ENCODE peak calls at places on chromosomes 11 and 22, in eight cellular contexts. U is neural crest cell, K is endothelial cell of umbilical vein, O is transverse colon, F is cardiac muscle cell, L is psoas muscle, R is endothelial cell, S is cardiac fibroblast. E is an unnamed sample.

GRCh38 chr22:49924113-49924833 is 5.8 kb downstream of the CRELD2 start:
- DNase-seq in U (no peak), K (no peak), O (no peak), F (no peak), L (no peak), R (no peak), S (no peak), E (no peak)

GRCh38 chr22:44391026-44391425 is 78.3 kb upstream of the SHISAL1 start:
- DNase-seq in U (no peak), K (no peak), O (no peak), F (no peak), L (peak), R (no peak), S (no peak), E (no peak)

GRCh38 chr11:122733301-122733686 is 77.8 kb downstream of the UBASH3B start:
- DNase-seq in U (no peak), K (peak), O (no peak), F (no peak), L (no peak), R (no peak), S (peak), E (no peak)

GRCh38 chr11:107076832-107077231 is 58.6 kb upstream of the GUCY1A2 start:
- DNase-seq in U (no peak), K (no peak), O (no peak), F (no peak), L (no peak), R (no peak), S (no peak), E (no peak)

GRCh38 chr11:91158297-91158696 is 935.4 kb upstream of the CHORDC1 start:
- DNase-seq in U (no peak), K (no peak), O (no peak), F (no peak), L (no peak), R (no peak), S (no peak), E (no peak)

GRCh38 chr22:47618611-47619010 is 856.2 kb downstream of the TBC1D22A start:
- DNase-seq in U (no peak), K (no peak), O (no peak), F (no peak), L (no peak), R (no peak), S (no peak), E (no peak)

GRCh38 chr11:35029979-35030378 is 109.0 kb upstream of the CD44 start:
- DNase-seq in U (no peak), K (no peak), O (no peak), F (no peak), L (no peak), R (no peak), S (peak), E (peak)

GRCh38 chr11:93852242-93852641 is 1.8 kb upstream of the VSTM5 start:
- DNase-seq in U (no peak), K (no peak), O (no peak), F (no peak), L (no peak), R (no peak), S (no peak), E (no peak)

GRCh38 chr11:80362578-80362977 is 921.7 kb upstream of the TENM4 start:
- DNase-seq in U (no peak), K (no peak), O (no peak), F (no peak), L (no peak), R (no peak), S (no peak), E (no peak)

GRCh38 chr22:49066619-49067018 is 761.1 kb downstream of the BRD1 start:
- DNase-seq in U (no peak), K (no peak), O (no peak), F (no peak), L (no peak), R (no peak), S (no peak), E (no peak)

GRCh38 chr11:69928124-69928523 is 108.9 kb upstream of the FGF3 start:
- DNase-seq in U (no peak), K (no peak), O (no peak), F (no peak), L (peak), R (no peak), S (no peak), E (no peak)

GRCh38 chr22:50722048-50722701 is 15.8 kb upstream of the ACR start:
- DNase-seq in U (no peak), K (no peak), O (no peak), F (no peak), L (no peak), R (no peak), S (no peak), E (no peak)

GRCh38 chr11:100788561-100788960 is 101.5 kb downstream of the ARHGAP42 start:
- DNase-seq in U (no peak), K (no peak), O (no peak), F (no peak), L (no peak), R (no peak), S (no peak), E (no peak)

GRCh38 chr11:100356035-100356434 is 331.1 kb upstream of the ARHGAP42 start:
- DNase-seq in U (no peak), K (no peak), O (no peak), F (no peak), L (no peak), R (no peak), S (no peak), E (no peak)

GRCh38 chr11:115334932-115335788 is 169.1 kb downstream of the CADM1 start:
- DNase-seq in U (no peak), K (peak), O (no peak), F (peak), L (no peak), R (no peak), S (peak), E (peak)
- TF ChIP-seq CTCF in U (peak), K (peak), O (peak), F (peak), L (peak), R (peak), S (peak), E (peak)

DNA sequence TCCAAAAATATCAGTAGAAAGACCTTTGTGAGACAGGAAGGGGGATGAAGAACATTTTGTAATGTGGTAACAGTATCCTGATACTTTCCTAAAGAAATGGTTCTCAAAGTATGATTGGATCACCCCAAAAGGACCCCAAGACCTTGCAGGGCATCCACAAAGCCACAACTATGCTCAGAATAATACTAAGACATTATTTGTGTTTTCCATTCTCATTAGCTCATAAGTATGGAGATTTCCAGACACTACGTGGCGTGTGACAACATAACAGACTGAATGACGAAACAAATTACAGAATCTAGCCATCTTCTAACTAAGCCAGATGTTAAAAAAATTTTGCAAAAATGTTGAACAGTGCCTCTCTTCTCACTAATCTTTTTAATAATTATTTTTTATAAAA is 24.9 kb downstream of the CHEK2 start:
- DNase-seq in U (no peak), K (no peak), O (no peak), F (no peak), L (no peak), R (no peak), S (peak), E (no peak)
- TF ChIP-seq CTCF in U (no peak), K (no peak), O (no peak), F (no peak), L (no peak), R (no peak), S (no peak), E (no peak)

GRCh38 chr22:45763236-45763624 is 91.6 kb downstream of the ATXN10 start:
- DNase-seq in U (no peak), K (no peak), O (no peak), F (no peak), L (no peak), R (no peak), S (no peak), E (no peak)
- TF ChIP-seq CTCF in U (no peak), K (no peak), O (no peak), F (no peak), L (no peak), R (no peak), S (no peak), E (no peak)

GRCh38 chr22:41285820-41286638 is at the start of gene RANGAP1:
- DNase-seq in U (peak), K (peak), O (peak), F (peak), L (peak), R (peak), S (peak), E (peak)
- TF ChIP-seq CTCF in U (peak), K (no peak), O (no peak), F (peak), L (peak), R (no peak), S (peak), E (no peak)

E was measured in GM13976.